ENCODE peak calls at places on chromosome 20, in nine cellular contexts. D is ovary; W is hepatocyte; J is neural crest cell; Y is thoracic aorta; U is heart left ventricle; N is CD4-positive, alpha-beta T cell; A is astrocyte of the spinal cord; X is stomach. I is an unnamed sample.

GRCh38 chr20:57794600-57795346 is 85.0 kb upstream of the PMEPA1 start:
- DNase-seq in D (peak; percentile 29), W (no peak), J (no peak), Y (no peak), U (no peak), N (no peak), A (peak; percentile 68), X (no peak), I (no peak)

GRCh38 chr20:53621482-53622246 is 28.0 kb upstream of the ZNF217 start:
- DNase-seq in D (peak; percentile 69), W (peak; percentile 66), J (no peak), Y (no peak), U (no peak), N (no peak), A (peak; percentile 59), X (peak; percentile 65), I (no peak)

GRCh38 chr20:10919549-10920140 is 245.8 kb upstream of the JAG1 start:
- DNase-seq in D (peak; percentile 52), W (no peak), J (no peak), Y (peak; percentile 43), U (no peak), N (no peak), A (peak; percentile 77), X (no peak), I (no peak)

GRCh38 chr20:43938017-43938655 is 23.5 kb downstream of the TOX2 start:
- DNase-seq in D (no peak), W (no peak), J (no peak), Y (no peak), U (no peak), N (no peak), A (no peak), X (no peak), I (no peak)

GRCh38 chr20:18653736-18654447 is 66.0 kb downstream of the DTD1 start:
- DNase-seq in D (no peak), W (no peak), J (no peak), Y (no peak), U (no peak), N (no peak), A (no peak), X (no peak), I (no peak)

GRCh38 chr20:25389381-25389857 is 1.2 kb downstream of the ABHD12 start:
- DNase-seq in D (no peak), W (peak; percentile 27), J (no peak), Y (no peak), U (no peak), N (no peak), A (peak; percentile 50), X (no peak), I (no peak)

GRCh38 chr20:38471245-38471644 is 1.4 kb upstream of the RALGAPB start:
- DNase-seq in D (no peak), W (no peak), J (no peak), Y (no peak), U (no peak), N (no peak), A (no peak), X (no peak), I (no peak)

GRCh38 chr20:46099491-46100287 is 9.9 kb upstream of the NCOA5 start:
- DNase-seq in D (no peak), W (no peak), J (no peak), Y (no peak), U (no peak), N (no peak), A (no peak), X (no peak), I (peak; percentile 48)

GRCh38 chr20:38152175-38153010 is 12.7 kb downstream of the TGM2 start:
- DNase-seq in D (peak; percentile 72), W (peak; percentile 79), J (no peak), Y (peak; percentile 89), U (peak; percentile 93), N (no peak), A (peak; percentile 78), X (peak; percentile 79), I (no peak)

GRCh38 chr20:62363920-62364851 is 2.9 kb downstream of the LAMA5 start:
- DNase-seq in D (no peak), W (peak; percentile 59), J (no peak), Y (no peak), U (peak; percentile 78), N (no peak), A (no peak), X (no peak), I (no peak)

GRCh38 chr20:53757472-53757913 is 163.9 kb upstream of the ZNF217 start:
- DNase-seq in D (no peak), W (no peak), J (no peak), Y (no peak), U (no peak), N (no peak), A (no peak), X (no peak), I (no peak)

GRCh38 chr20:47196091-47197081 is 160.1 kb downstream of the ZMYND8 start:
- DNase-seq in D (peak; percentile 81), W (peak; percentile 82), J (peak; percentile 81), Y (no peak), U (peak; percentile 84), N (peak; percentile 44), A (peak; percentile 63), X (peak; percentile 81), I (peak; percentile 84)

GRCh38 chr20:47198996-47199552 is 157.4 kb downstream of the ZMYND8 start:
- DNase-seq in D (no peak), W (no peak), J (no peak), Y (no peak), U (no peak), N (no peak), A (no peak), X (no peak), I (no peak)

GRCh38 chr20:47201074-47201730 is 155.3 kb downstream of the ZMYND8 start:
- DNase-seq in D (no peak), W (no peak), J (no peak), Y (no peak), U (no peak), N (no peak), A (no peak), X (no peak), I (no peak)

GRCh38 chr20:47195573-47195972 is 160.9 kb downstream of the ZMYND8 start:
- DNase-seq in D (no peak), W (no peak), J (no peak), Y (no peak), U (no peak), N (no peak), A (no peak), X (no peak), I (no peak)

DNA sequence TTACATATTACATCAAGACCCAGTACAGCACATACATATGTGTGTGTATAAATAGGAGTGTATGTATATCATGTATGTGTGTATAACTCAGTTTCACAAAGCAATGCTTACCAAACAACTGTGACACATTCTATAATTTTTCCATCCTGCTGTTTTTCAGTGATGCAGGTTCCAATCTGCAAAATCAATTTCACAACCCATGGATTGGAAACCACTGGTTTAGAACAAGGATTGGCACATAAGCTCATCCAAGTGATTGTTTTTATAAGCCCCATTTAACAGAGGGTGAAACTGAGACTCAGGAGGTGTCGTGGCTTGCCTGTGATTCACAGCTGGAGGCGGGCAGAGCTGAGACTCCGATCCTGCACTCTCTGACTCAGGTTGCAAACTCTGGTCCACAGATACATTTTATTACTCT is 158.2 kb downstream of the ZMYND8 start:
- DNase-seq in D (no peak), W (no peak), J (no peak), Y (no peak), U (no peak), N (no peak), A (no peak), X (no peak), I (no peak)
- TF ChIP-seq CTCF in D (no peak), W (no peak), J (no peak), Y (no peak), U (no peak), N (no peak), A (no peak), X (no peak), I (no peak)

DNA sequence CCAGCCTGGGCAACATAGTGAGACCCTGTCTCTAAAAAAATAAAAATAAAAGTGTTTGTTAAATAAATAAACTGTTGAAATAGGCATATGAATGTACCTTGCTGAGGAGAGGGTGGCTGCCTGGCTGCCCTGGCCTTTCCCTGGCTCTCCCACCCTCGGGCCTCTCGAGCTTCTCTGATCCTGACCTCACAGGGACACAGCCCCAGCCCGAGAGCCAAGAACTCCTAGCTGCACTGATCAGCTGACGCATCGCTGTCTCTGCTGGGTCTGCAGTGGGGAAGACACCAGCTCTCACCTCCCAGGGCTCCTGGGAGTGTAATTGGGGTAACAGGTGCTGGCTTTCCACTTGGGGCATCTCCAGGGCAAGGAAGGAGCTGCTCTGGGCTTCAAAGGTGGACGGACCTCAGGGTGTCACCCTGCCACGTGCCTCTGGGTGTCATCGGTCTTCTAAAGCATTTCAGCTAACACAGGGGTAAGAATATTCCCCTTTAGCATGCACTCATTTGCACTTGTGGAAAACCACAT is 6.9 kb downstream of the TCF15 start:
- DNase-seq in D (no peak), W (no peak), J (no peak), Y (no peak), U (no peak), N (no peak), A (no peak), X (no peak), I (no peak)
- TF ChIP-seq CTCF in D (no peak), W (no peak), J (no peak), Y (no peak), U (no peak), N (no peak), A (no peak), X (no peak), I (no peak)

DNA sequence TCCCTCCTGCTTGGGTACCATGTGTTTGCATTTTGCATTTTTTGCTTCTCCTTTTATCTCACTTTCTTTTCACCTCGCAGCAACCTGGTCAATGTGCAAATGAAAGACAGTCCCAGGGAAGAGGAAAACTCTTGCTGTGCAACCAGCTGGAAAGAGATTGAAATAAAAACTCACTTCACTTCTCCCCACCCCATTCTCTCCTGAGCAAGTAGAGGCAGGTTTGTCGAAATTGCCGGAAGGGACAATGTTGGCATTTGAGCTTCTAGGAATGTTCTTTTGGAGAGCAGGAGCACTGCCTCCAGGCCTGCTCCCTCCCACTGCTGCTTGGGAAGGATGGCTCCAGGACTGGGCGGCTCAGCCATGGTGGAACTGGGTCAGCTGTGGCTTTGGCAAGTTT is 30.6 kb downstream of the KCNG1 start:
- DNase-seq in D (no peak), W (no peak), J (no peak), Y (no peak), U (no peak), N (no peak), A (no peak), X (no peak), I (no peak)
- TF ChIP-seq CTCF in D (no peak), W (no peak), J (no peak), Y (no peak), U (no peak), N (no peak), A (no peak), X (no peak), I (no peak)

DNA sequence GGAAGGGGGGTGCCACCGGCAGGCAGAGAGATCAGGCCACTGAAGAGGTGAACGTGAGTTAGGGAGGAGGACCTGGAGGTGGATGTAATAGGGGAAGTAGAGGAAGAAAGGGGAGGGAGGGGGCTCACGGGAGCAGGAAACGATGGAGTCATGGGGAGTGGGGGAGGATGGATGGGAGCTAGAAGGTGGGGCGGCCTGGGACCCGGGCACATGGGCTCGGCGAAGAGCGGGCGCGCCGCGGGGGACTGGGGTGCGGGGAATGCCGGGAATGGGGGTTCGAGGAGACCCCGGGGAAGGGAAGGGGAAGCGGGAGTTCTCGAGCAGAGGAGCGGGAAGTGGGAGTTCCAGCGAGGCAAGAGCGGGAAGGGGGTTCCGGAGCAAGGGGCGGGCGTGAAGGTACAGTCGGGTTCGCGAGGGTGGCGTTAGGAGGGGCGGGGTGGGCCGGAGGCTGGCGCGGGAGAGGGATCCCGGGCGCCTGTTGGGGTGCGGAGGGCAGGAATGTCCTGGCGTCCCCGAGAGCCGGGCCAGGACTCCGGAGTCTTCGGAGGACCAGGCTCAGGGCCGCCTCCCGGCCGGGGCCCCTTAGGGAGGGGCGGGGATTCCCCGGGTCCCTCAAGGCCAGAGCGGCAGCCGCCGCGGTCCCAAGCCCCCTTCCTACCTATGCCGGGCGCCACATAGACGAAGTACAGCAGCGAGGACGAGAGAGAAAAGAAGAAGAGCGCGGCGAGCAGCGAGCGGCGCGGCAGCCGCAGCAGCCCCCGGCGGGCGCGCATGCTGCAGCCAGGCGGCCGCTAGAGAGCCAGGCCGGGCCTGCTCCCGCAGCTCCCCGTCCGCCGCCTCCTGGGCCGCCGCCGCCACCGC is 530 bp downstream of the B4GALT5 start:
- DNase-seq in D (peak; percentile 69), W (peak; percentile 77), J (peak; percentile 7), Y (no peak), U (peak; percentile 74), N (no peak), A (no peak), X (peak; percentile 44), I (peak; percentile 34)
- TF ChIP-seq CTCF in D (no peak), W (no peak), J (no peak), Y (no peak), U (no peak), N (no peak), A (no peak), X (no peak), I (no peak)